ENCODE peak calls at places on chromosomes 5 and 9, in ten cellular contexts. A is cardiac muscle cell, V is cardiac fibroblast, M is GM13976, L is HFFc6, J is IMR-90, W is stomach, S is mucosa of descending colon, U is WTC11, O is MCF 10A. Z is an unnamed sample.

GRCh38 chr5:71533614-71534013 is 53.5 kb upstream of the MCCC2 start:
- DNase-seq in A (no peak), V (peak), M (peak), L (peak), J (peak), W (no peak), S (no peak), U (no peak), O (peak), Z (no peak)

GRCh38 chr5:138148811-138149210 is 9.6 kb upstream of the NME5 start:
- DNase-seq in A (no peak), V (peak), M (no peak), L (peak), J (peak), W (peak), S (no peak), U (no peak), O (peak), Z (no peak)

GRCh38 chr9:84996049-84996448 is 326.5 kb downstream of the NTRK2 start:
- DNase-seq in A (no peak), V (no peak), M (no peak), L (peak), J (no peak), W (no peak), S (no peak), U (no peak), O (peak), Z (no peak)

GRCh38 chr9:70076678-70077077 is 33.0 kb downstream of the MAMDC2 start:
- DNase-seq in A (no peak), V (no peak), M (no peak), L (no peak), J (no peak), W (no peak), S (no peak), U (no peak), O (no peak), Z (no peak)

GRCh38 chr9:87973791-87974292 is 491 bp downstream of the CDK20 start:
- DNase-seq in A (peak), V (peak), M (no peak), L (no peak), J (no peak), W (no peak), S (peak), U (no peak), O (no peak), Z (no peak)

GRCh38 chr9:102237520-102237919 is 499.1 kb upstream of the GRIN3A start:
- DNase-seq in A (no peak), V (no peak), M (no peak), L (no peak), J (no peak), W (no peak), S (no peak), U (no peak), O (no peak), Z (no peak)

GRCh38 chr5:88145205-88145602 is 123.4 kb downstream of the TMEM161B start:
- DNase-seq in A (no peak), V (no peak), M (no peak), L (no peak), J (no peak), W (no peak), S (no peak), U (no peak), O (no peak), Z (no peak)

GRCh38 chr5:157459715-157460599 is at the start of gene NIPAL4:
- DNase-seq in A (peak), V (no peak), M (peak), L (no peak), J (no peak), W (no peak), S (peak), U (peak), O (peak), Z (peak)

GRCh38 chr9:37905776-37906175 is 1.8 kb upstream of the SLC25A51 start:
- DNase-seq in A (no peak), V (no peak), M (no peak), L (no peak), J (no peak), W (no peak), S (no peak), U (no peak), O (no peak), Z (no peak)

GRCh38 chr9:74122661-74123060 is 374.5 kb upstream of the RORB start:
- DNase-seq in A (no peak), V (no peak), M (no peak), L (no peak), J (no peak), W (no peak), S (no peak), U (no peak), O (no peak), Z (no peak)

GRCh38 chr9:2526071-2526862 is 95.3 kb upstream of the VLDLR start:
- DNase-seq in A (no peak), V (no peak), M (no peak), L (no peak), J (no peak), W (no peak), S (no peak), U (no peak), O (no peak), Z (no peak)

GRCh38 chr5:139689631-139690384 is 41.7 kb downstream of the CXXC5 start:
- DNase-seq in A (no peak), V (peak), M (peak), L (peak), J (no peak), W (peak), S (no peak), U (peak), O (peak), Z (no peak)

GRCh38 chr5:7415123-7415522 is 19.2 kb downstream of the ADCY2 start:
- DNase-seq in A (no peak), V (no peak), M (no peak), L (no peak), J (no peak), W (no peak), S (no peak), U (no peak), O (no peak), Z (no peak)

DNA sequence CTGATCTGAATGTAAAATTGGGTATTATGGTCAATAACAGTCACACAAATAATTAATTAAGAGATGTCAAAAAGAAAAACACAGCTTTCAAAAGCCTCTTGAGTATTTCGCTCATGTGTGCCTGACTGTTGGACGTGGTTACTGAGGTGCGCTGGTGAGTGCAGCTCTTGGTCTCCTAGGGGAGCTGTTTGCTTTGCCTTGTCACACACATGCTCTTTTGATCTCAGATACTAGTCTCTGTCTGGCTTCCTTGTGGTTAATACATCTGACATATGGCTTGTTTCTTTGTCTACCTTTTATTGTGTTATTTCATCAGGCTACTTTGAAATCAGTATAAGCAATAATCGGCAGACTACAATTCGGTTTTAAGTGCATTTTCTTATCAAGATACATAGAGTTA is 51.5 kb downstream of the PCSK1 start:
- DNase-seq in A (peak), V (no peak), M (no peak), L (no peak), J (no peak), W (no peak), S (no peak), U (no peak), O (no peak), Z (no peak)
- TF ChIP-seq CTCF in A (no peak), V (no peak), M (no peak), L (no peak), J (no peak), W (no peak), S (no peak), U (no peak), O (no peak), Z (no peak)

DNA sequence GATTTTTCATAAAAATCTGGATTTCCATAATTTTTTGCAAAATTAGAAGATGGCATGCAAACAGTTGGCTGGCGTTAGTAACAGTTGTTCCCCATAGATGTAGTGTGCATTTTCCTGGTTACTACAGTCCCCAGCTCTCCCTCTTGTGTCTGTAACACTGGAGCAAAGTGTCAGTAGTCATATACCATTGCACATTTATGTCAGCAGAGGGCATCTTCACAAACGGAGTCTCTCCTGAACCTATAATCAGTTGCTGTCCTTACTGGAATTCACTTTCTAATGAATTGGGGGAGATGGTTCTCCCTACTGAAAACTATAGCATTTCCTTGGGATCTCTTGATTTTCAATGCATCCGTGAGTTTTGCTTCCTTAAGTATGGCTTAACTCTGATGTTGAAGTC is 44.7 kb upstream of the DMAC1 start:
- DNase-seq in A (peak), V (peak), M (peak), L (no peak), J (peak), W (no peak), S (no peak), U (no peak), O (peak), Z (no peak)
- TF ChIP-seq CTCF in A (peak), V (peak), M (no peak), L (peak), J (peak), W (no peak), S (no peak), U (no peak), O (peak), Z (peak)

GRCh38 chr9:93531374-93531773 is 45.0 kb upstream of the PHF2 start:
- DNase-seq in A (no peak), V (no peak), M (no peak), L (no peak), J (peak), W (no peak), S (no peak), U (no peak), O (peak), Z (no peak)
- TF ChIP-seq CTCF in A (no peak), V (peak), M (no peak), L (peak), J (no peak), W (no peak), S (no peak), U (no peak), O (no peak), Z (no peak)

DNA sequence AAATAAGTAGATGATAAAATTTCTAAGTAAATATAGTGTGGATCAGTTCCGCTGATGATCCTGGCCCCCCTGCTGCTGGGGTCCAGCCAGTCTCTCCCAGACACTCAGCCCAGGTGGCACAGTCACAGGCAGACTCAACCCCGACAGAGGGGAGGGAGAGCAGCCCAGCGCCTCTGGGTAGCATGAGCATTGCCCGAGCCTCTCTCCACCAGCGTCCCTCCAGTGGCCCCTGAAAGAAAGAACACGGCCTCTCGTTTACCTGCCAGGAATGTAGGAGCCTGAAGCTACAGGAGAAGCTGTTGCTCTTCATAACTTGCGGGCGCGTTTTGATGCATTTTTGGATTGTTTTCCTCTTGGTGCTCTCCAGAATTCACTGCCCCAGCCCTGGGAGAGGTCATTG is 68.8 kb upstream of the ICE1 start:
- DNase-seq in A (no peak), V (no peak), M (no peak), L (no peak), J (no peak), W (no peak), S (no peak), U (peak), O (no peak), Z (no peak)
- TF ChIP-seq CTCF in A (no peak), V (no peak), M (no peak), L (no peak), J (no peak), W (no peak), S (no peak), U (no peak), O (no peak), Z (no peak)

GRCh38 chr5:59356813-59357381 is 536.6 kb downstream of the PDE4D start:
- DNase-seq in A (peak), V (peak), M (no peak), L (no peak), J (no peak), W (peak), S (peak), U (peak), O (no peak), Z (no peak)
- TF ChIP-seq CTCF in A (no peak), V (no peak), M (no peak), L (no peak), J (no peak), W (no peak), S (no peak), U (no peak), O (no peak), Z (no peak)

DNA sequence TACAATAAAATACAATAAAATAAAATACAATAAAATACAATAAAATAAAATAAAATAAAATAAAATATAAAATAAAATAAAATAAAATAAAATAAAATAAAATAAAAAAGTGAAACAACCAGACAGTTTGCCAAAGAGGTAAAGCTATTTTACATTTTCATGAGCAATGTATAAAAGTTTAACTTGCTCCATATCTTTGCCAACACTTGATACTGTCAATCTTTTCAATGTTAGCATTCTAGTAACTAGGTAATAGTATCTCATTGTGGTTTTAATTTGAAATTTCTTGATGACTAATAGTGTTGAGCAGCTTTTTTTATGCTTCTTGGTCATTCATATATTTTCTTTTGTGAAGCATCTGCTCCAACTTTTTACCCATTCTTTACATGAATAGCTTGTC is 17.3 kb downstream of the TTC33 start:
- DNase-seq in A (no peak), V (no peak), M (no peak), L (no peak), J (no peak), W (no peak), S (no peak), U (no peak), O (no peak), Z (no peak)
- TF ChIP-seq CTCF in A (no peak), V (no peak), M (no peak), L (no peak), J (no peak), W (no peak), S (no peak), U (no peak), O (no peak), Z (no peak)

GRCh38 chr9:75890541-75891276 is at the start of gene PCSK5:
- DNase-seq in A (peak), V (peak), M (peak), L (peak), J (peak), W (peak), S (peak), U (peak), O (peak), Z (peak)

GRCh38 chr9:75880556-75880955 is 9.9 kb upstream of the PCSK5 start:
- DNase-seq in A (no peak), V (no peak), M (no peak), L (no peak), J (no peak), W (no peak), S (no peak), U (no peak), O (no peak), Z (no peak)

GRCh38 chr9:75889977-75890540 is 414 bp upstream of the PCSK5 start:
- DNase-seq in A (peak), V (peak), M (no peak), L (peak), J (peak), W (peak), S (no peak), U (no peak), O (peak), Z (no peak)

GRCh38 chr9:75889577-75889976 is 896 bp upstream of the PCSK5 start:
- DNase-seq in A (peak), V (no peak), M (peak), L (no peak), J (no peak), W (no peak), S (no peak), U (no peak), O (no peak), Z (no peak)

GRCh38 chr9:75885652-75886051 is 4.8 kb upstream of the PCSK5 start:
- DNase-seq in A (no peak), V (no peak), M (no peak), L (no peak), J (no peak), W (no peak), S (no peak), U (no peak), O (no peak), Z (no peak)
- TF ChIP-seq CTCF in A (no peak), V (no peak), M (no peak), L (no peak), J (no peak), W (no peak), S (no peak), U (no peak), O (no peak), Z (no peak)